ENCODE peak calls at places on chromosomes 13 and 19, in nine cellular contexts. E is ovary, B is tibial nerve, T is heart left ventricle, G is testis, Z is HCT116, R is spleen, I is IMR-90, S is NB4. Q is an unnamed sample.

GRCh38 chr13:110006304-110006703 is 219.9 kb upstream of the IRS2 start:
- DNase-seq in G (no peak), E (no peak), S (no peak), T (no peak), Z (peak), B (no peak), I (peak), R (no peak), Q (no peak)

GRCh38 chr13:75864718-75865117 is 228.6 kb downstream of the LMO7 start:
- DNase-seq in Z (no peak), S (no peak), E (no peak), G (no peak), T (no peak), B (no peak), R (no peak), I (peak), Q (no peak)

GRCh38 chr13:95275322-95276118 is 25.7 kb downstream of the ABCC4 start:
- DNase-seq in G (no peak), R (no peak), Z (no peak), E (no peak), I (no peak), T (no peak), B (no peak), S (no peak), Q (no peak)

GRCh38 chr13:70809588-70809987 is 701.3 kb upstream of the KLHL1 start:
- DNase-seq in E (no peak), G (no peak), Z (no peak), S (no peak), R (no peak), B (no peak), T (no peak), I (no peak), Q (no peak)

GRCh38 chr19:3665681-3666544 is 34.4 kb downstream of the PIP5K1C start:
- DNase-seq in E (peak), S (peak), Z (no peak), R (peak), G (peak), I (no peak), B (peak), T (peak), Q (peak)

GRCh38 chr19:41422456-41422855 is 4.7 kb downstream of the B3GNT8 start:
- DNase-seq in E (no peak), T (no peak), B (no peak), Z (no peak), R (no peak), G (no peak), S (no peak), I (no peak), Q (no peak)

GRCh38 chr19:5186293-5187050 is 154.1 kb downstream of the PTPRS start:
- DNase-seq in I (peak), S (no peak), B (no peak), G (no peak), E (no peak), R (no peak), Z (no peak), T (no peak), Q (no peak)

GRCh38 chr13:24348797-24349515 is 39.6 kb downstream of the C1QTNF9 start:
- DNase-seq in B (no peak), G (no peak), T (no peak), I (no peak), R (no peak), Z (peak), E (no peak), S (no peak), Q (no peak)

GRCh38 chr13:40502236-40502635 is 164.2 kb downstream of the FOXO1 start:
- DNase-seq in R (no peak), Z (no peak), S (no peak), E (no peak), I (no peak), G (no peak), T (no peak), B (no peak), Q (no peak)

GRCh38 chr13:111610077-111610476 is 289.6 kb downstream of the TEX29 start:
- DNase-seq in Z (no peak), I (no peak), B (no peak), R (no peak), E (no peak), T (no peak), G (no peak), S (peak), Q (no peak)

GRCh38 chr19:19591133-19591825 is 27.2 kb downstream of the PBX4 start:
- DNase-seq in B (no peak), T (no peak), Z (no peak), S (peak), I (peak), G (no peak), R (no peak), E (no peak), Q (peak)

GRCh38 chr19:15913830-15914229 is 16.0 kb upstream of the CYP4F2 start:
- DNase-seq in Z (no peak), T (no peak), I (no peak), B (no peak), S (no peak), R (no peak), G (no peak), E (no peak), Q (no peak)

GRCh38 chr19:46009530-46010510 is 13.0 kb downstream of the PGLYRP1 start:
- DNase-seq in G (peak), Z (peak), B (peak), I (peak), E (peak), R (peak), T (peak), S (peak), Q (no peak)

GRCh38 chr13:100088648-100089601 is at the start of gene PCCA:
- DNase-seq in G (peak), I (peak), S (peak), E (peak), R (peak), Z (peak), B (peak), T (peak), Q (peak)

GRCh38 chr13:73254827-73255226 is 196.0 kb downstream of the KLF5 start:
- DNase-seq in I (no peak), B (no peak), T (no peak), Z (no peak), R (no peak), S (no peak), E (no peak), G (no peak), Q (no peak)

GRCh38 chr13:114124921-114125320 is 7.5 kb downstream of the RASA3 start:
- DNase-seq in Z (no peak), S (peak), E (no peak), G (no peak), B (no peak), R (no peak), I (peak), T (no peak), Q (peak)

GRCh38 chr13:36430247-36431203 is 1.8 kb upstream of the CCNA1 start:
- DNase-seq in E (no peak), R (no peak), B (no peak), S (no peak), Z (no peak), G (no peak), T (no peak), I (no peak), Q (no peak)

GRCh38 chr13:40666905-40667621 is 622 bp upstream of the FOXO1 start:
- DNase-seq in T (peak), E (peak), G (peak), S (peak), B (peak), I (no peak), R (peak), Z (no peak), Q (peak)

GRCh38 chr19:12090807-12091206 is 26.3 kb downstream of the ZNF844 start:
- DNase-seq in G (peak), E (peak), S (peak), B (no peak), Z (no peak), R (peak), I (peak), T (peak), Q (peak)

GRCh38 chr13:113794764-113795173 is 35.7 kb downstream of the TMEM255B start:
- DNase-seq in T (no peak), B (no peak), S (no peak), I (no peak), G (no peak), R (peak), E (peak), Z (no peak), Q (no peak)

GRCh38 chr13:27043013-27043412 is 128.6 kb downstream of the USP12 start:
- DNase-seq in G (no peak), B (no peak), T (no peak), E (no peak), I (peak), Z (peak), S (peak), R (no peak), Q (peak)

GRCh38 chr13:39353988-39354387 is 249.0 kb downstream of the LHFPL6 start:
- DNase-seq in T (no peak), E (no peak), S (no peak), Z (no peak), B (no peak), G (no peak), R (no peak), I (peak), Q (no peak)

GRCh38 chr13:111872475-111873150 is 194.3 kb upstream of the SOX1 start:
- DNase-seq in I (no peak), R (no peak), Z (no peak), E (no peak), B (no peak), S (no peak), G (no peak), T (no peak), Q (no peak)

GRCh38 chr19:56253737-56254136 is 18.8 kb upstream of the EDDM13 start:
- DNase-seq in S (peak), I (peak), Z (peak), R (no peak), B (no peak), E (no peak), G (no peak), T (no peak), Q (peak)

GRCh38 chr19:43372462-43372861 is 19.0 kb downstream of the CD177 start:
- DNase-seq in R (peak), T (no peak), Z (no peak), E (no peak), B (no peak), S (peak), I (peak), G (no peak), Q (no peak)

GRCh38 chr19:49378501-49378900 is 9.5 kb upstream of the KASH5 start:
- DNase-seq in B (no peak), E (no peak), T (no peak), I (no peak), G (no peak), Z (no peak), R (no peak), S (no peak), Q (no peak)

GRCh38 chr19:15671237-15671636 is 1.6 kb upstream of the CYP4F12 start:
- DNase-seq in B (no peak), S (no peak), Z (no peak), I (no peak), E (no peak), R (no peak), G (no peak), T (no peak), Q (no peak)

GRCh38 chr13:21010621-21011020 is 50.8 kb downstream of the LATS2 start:
- DNase-seq in B (no peak), R (no peak), E (no peak), G (no peak), I (peak), Z (no peak), S (peak), T (no peak), Q (no peak)

GRCh38 chr19:19211499-19212432 is at the start of gene NCAN:
- DNase-seq in T (no peak), G (no peak), Z (no peak), E (no peak), R (no peak), I (no peak), B (no peak), S (no peak), Q (no peak)

GRCh38 chr19:6711605-6712004 is 8.8 kb downstream of the C3 start:
- DNase-seq in R (peak), I (no peak), G (no peak), T (no peak), S (no peak), E (no peak), B (no peak), Z (no peak), Q (no peak)

GRCh38 chr19:44796701-44797115 is 12.2 kb upstream of the BCAM start:
- DNase-seq in E (no peak), Z (no peak), I (peak), S (no peak), B (no peak), T (no peak), G (no peak), R (no peak), Q (no peak)

GRCh38 chr19:5048727-5049553 is 80.0 kb downstream of the KDM4B start:
- DNase-seq in T (no peak), G (no peak), B (no peak), R (no peak), I (peak), S (no peak), Z (no peak), E (peak), Q (peak)

GRCh38 chr13:83955011-83955410 is 72.7 kb upstream of the SLITRK1 start:
- DNase-seq in E (no peak), R (no peak), T (no peak), B (no peak), G (no peak), I (no peak), S (no peak), Z (no peak), Q (no peak)

GRCh38 chr13:79772811-79773210 is 291.9 kb downstream of the NDFIP2 start:
- DNase-seq in Z (no peak), R (no peak), I (no peak), G (no peak), E (no peak), S (no peak), T (no peak), B (no peak), Q (no peak)

GRCh38 chr13:98810746-98811145 is 58.3 kb upstream of the SLC15A1 start:
- DNase-seq in Z (no peak), B (no peak), S (peak), G (no peak), I (no peak), T (no peak), E (no peak), R (no peak), Q (no peak)

GRCh38 chr19:16037424-16038195 is 38.7 kb upstream of the TPM4 start:
- DNase-seq in G (no peak), Z (no peak), S (no peak), R (no peak), B (no peak), E (no peak), I (no peak), T (no peak), Q (no peak)

GRCh38 chr13:107466326-107466725 is 749.0 kb downstream of the LIG4 start:
- DNase-seq in T (no peak), I (peak), Z (no peak), R (no peak), E (no peak), G (no peak), S (no peak), B (no peak), Q (peak)

GRCh38 chr19:7492142-7493055 is 3.6 kb upstream of the PEX11G start:
- DNase-seq in I (no peak), Z (no peak), R (no peak), B (no peak), E (no peak), G (no peak), S (peak), T (no peak), Q (no peak)

GRCh38 chr13:41954226-41954625 is 6.7 kb downstream of the VWA8 start:
- DNase-seq in T (no peak), E (no peak), R (no peak), B (no peak), G (no peak), I (no peak), S (no peak), Z (no peak), Q (no peak)
- TF ChIP-seq POLR2A in T (no peak), E (no peak), R (no peak), B (no peak), G (no peak), I (no peak), S (no peak), Z (no peak), Q (no peak)

GRCh38 chr13:61927648-61928047 is 512.0 kb upstream of the PCDH20 start:
- DNase-seq in R (no peak), B (no peak), T (no peak), I (no peak), Z (no peak), G (no peak), S (no peak), E (no peak), Q (no peak)
- TF ChIP-seq POLR2A in R (no peak), B (no peak), T (no peak), I (no peak), Z (no peak), G (no peak), S (no peak), E (no peak), Q (no peak)

DNA sequence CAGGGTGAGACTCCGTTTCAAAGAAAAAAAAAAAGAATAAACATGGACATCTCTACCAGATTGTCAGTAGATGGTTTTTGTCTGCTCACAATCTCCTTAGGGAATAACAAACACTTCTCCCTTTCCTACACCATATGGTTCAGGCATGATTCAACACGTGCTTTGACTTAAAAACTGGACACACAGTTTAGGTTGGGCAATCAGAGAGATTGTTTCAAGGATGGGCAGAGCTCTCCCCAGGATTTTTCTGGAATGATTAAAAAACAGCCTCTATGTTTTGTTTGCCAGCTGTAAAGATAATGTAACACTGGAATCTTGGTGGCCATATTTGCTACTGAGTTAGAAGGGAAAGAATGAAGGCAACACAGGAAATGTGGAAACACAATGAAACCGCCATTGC is 150.1 kb upstream of the TSC22D1 start:
- DNase-seq in B (no peak), Z (no peak), T (no peak), E (no peak), G (no peak), R (no peak), S (peak), I (peak), Q (no peak)
- TF ChIP-seq POLR2A in B (no peak), Z (no peak), T (no peak), E (no peak), G (no peak), R (no peak), S (no peak), I (no peak), Q (no peak)

DNA sequence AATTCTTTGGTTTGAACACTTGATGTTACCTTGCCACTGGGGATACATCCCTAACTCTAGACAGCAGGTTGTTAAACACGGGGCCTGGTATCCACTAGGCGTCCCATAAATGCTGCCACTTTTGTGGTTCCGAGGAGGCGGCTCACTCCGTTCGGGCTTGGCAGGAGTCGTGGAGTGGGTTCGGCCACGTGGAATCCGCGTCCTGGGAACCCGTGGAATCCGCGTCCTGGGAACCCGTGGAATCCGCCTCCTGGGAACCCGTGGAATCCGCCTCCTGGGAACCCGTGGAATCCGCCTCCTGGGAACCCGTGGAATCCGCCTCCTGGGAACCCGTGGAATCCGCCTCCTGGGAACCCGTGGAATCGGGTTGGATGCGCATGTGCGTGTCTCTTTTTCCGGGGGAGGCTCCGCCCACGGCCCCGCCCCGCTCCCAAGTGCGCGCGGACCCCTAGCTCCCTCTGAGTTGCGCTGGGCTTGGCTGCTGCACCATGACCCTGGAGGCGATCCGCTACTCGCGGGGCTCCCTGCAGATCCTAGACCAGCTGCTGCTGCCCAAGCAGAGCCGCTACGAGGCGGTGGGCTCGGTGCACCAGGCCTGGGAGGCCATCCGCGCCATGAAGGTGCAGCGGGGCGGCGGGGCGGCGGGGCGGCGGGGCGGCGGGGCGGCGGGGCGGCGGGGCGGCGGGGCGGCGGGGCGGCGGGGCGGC is at the start of gene MRI1:
- DNase-seq in G (peak), T (peak), Z (no peak), R (peak), E (peak), I (peak), B (peak), S (peak), Q (peak)
- TF ChIP-seq POLR2A in G (no peak), T (no peak), Z (no peak), R (no peak), E (peak), I (peak), B (no peak), S (peak), Q (peak)

DNA sequence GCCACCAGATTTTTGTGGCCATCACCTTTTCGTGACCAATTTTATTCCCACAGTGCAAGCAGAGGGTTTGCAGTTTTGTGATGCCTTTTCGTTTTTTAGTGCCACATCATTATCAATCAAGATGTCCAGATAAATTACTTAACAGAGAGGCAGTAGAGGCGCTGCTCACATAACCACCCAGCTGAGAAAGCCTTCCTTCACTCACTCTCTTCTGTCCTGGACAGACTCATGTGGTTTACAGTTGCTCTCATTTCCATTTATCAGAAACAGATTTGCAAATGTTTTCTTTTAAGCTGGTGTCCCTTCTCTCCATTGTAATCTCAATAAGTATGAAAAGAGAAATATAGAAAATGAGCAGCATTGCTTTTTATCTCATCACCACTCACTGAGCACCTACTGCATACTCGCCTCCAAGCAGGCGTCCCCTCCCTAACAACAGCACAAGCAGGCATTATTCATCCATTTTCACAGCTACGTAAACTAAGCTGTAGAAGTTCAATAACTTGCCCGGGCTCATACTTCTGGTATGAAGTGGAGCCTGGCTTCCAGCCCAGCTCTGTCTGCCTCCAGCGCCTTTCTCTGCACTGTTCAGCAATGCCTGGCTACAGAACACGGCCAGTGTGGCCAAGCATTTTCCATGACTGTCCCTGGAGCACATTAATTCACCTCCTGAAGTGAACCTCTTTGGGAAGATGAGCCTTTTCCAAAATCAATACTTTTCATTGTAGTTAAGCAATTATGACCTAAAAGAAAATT is 34.6 kb upstream of the KATNAL1 start:
- DNase-seq in Z (peak), R (no peak), I (peak), T (peak), B (peak), G (peak), E (peak), S (no peak), Q (peak)
- TF ChIP-seq POLR2A in Z (no peak), R (no peak), I (no peak), T (no peak), B (no peak), G (no peak), E (no peak), S (no peak), Q (no peak)

DNA sequence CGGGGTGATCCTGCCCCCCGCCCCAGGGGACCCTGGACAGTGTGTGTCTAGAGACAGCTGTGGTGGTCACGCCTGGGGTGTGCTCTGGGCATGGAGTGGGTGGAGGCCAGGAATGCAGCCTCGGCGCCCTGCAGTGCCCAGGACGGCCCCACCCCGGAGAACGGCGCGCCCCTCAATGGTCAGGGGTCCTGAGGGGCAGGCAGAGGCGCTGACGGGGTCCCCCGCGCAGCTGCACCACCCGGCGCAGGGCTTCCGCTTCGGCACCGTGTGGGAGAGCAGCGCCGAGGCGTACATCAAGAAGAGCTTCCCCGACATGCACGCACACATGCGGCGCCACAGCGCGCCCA is 7.2 kb downstream of the GRIN3B start:
- DNase-seq in G (no peak), Z (no peak), R (no peak), E (no peak), T (peak), S (no peak), I (no peak), B (no peak), Q (no peak)
- TF ChIP-seq POLR2A in G (no peak), Z (no peak), R (no peak), E (no peak), T (no peak), S (no peak), I (no peak), B (no peak), Q (no peak)

GRCh38 chr19:17226002-17226933 is at the start of gene OCEL1:
- DNase-seq in B (peak), R (peak), S (peak), I (peak), T (peak), G (peak), E (peak), Z (peak), Q (peak)
- TF ChIP-seq POLR2A in B (peak), R (no peak), S (peak), I (peak), T (no peak), G (peak), E (peak), Z (peak), Q (peak)

GRCh38 chr19:38838986-38839761 is 7.6 kb upstream of the ECH1 start:
- DNase-seq in Z (no peak), I (no peak), R (no peak), G (no peak), S (no peak), T (peak), E (no peak), B (no peak), Q (no peak)
- TF ChIP-seq POLR2A in Z (no peak), I (no peak), R (no peak), G (no peak), S (no peak), T (no peak), E (no peak), B (no peak), Q (no peak)

Q was measured in H54.